ENCODE peak calls at places on chromosomes 4 and X, in eight cellular contexts. Y is thyroid gland, J is HCT116, P is body of pancreas, Q is PC-9, B is tibial artery, A is mammary epithelial cell, S is pancreas. M is an unnamed sample. For H3K4me1, the result is how much of the 10 kb centered on the place peaks cover.

GRCh38 chrX:14598330-14598729 is 69.0 kb downstream of the GLRA2 start:
- DNase-seq in S (no peak), Q (no peak), A (no peak), P (no peak), B (no peak), Y (no peak), J (no peak), M (no peak)

GRCh38 chr4:119025440-119025839 is 110.2 kb upstream of the MYOZ2 start:
- DNase-seq in Q (peak), S (no peak), A (peak), Y (peak), B (peak), P (no peak), J (peak), M (no peak)

GRCh38 chrX:40107291-40108083 is 9.7 kb upstream of the BCOR start:
- DNase-seq in P (peak), A (no peak), S (peak), Y (peak), Q (peak), B (no peak), J (peak), M (peak)

GRCh38 chr4:1090465-1091440 is 22.6 kb downstream of the RNF212 start:
- DNase-seq in P (no peak), A (no peak), S (no peak), B (no peak), Q (no peak), J (no peak), Y (no peak), M (no peak)

GRCh38 chr4:158998624-158999023 is 104.3 kb upstream of the RAPGEF2 start:
- DNase-seq in J (peak), Q (no peak), P (no peak), B (no peak), Y (no peak), S (no peak), A (peak), M (no peak)

GRCh38 chrX:72128881-72129280 is 2.8 kb downstream of the RTL5 start:
- DNase-seq in Q (no peak), P (no peak), S (no peak), J (no peak), Y (peak), B (no peak), A (no peak), M (peak)

GRCh38 chrX:24506082-24506481 is 41.0 kb downstream of the PDK3 start:
- DNase-seq in A (peak), Y (no peak), J (no peak), S (no peak), P (no peak), B (no peak), Q (peak), M (peak)

GRCh38 chr4:2269206-2269531 is 7.3 kb upstream of the MXD4 start:
- DNase-seq in Y (no peak), P (no peak), B (no peak), S (no peak), Q (no peak), A (no peak), J (no peak), M (no peak)

GRCh38 chr4:71449878-71450277 is 111.1 kb downstream of the SLC4A4 start:
- DNase-seq in A (no peak), Q (no peak), B (no peak), P (no peak), Y (no peak), S (no peak), J (no peak), M (peak)

GRCh38 chr4:2802618-2803531 is 10.0 kb downstream of the SH3BP2 start:
- DNase-seq in S (peak), B (no peak), Q (no peak), P (peak), A (no peak), Y (no peak), J (no peak), M (no peak)

GRCh38 chr4:53380221-53380620 is 2.8 kb downstream of the FIP1L1 start:
- DNase-seq in S (no peak), P (no peak), Y (no peak), Q (no peak), B (no peak), A (no peak), J (no peak), M (no peak)

GRCh38 chr4:2949782-2950125 is 13.5 kb downstream of the NOP14 start:
- DNase-seq in A (no peak), B (no peak), Q (no peak), S (no peak), Y (no peak), P (no peak), J (no peak), M (no peak)

GRCh38 chr4:122588453-122589238 is 32.2 kb downstream of the IL21 start:
- DNase-seq in A (no peak), Y (no peak), S (no peak), J (no peak), P (no peak), Q (no peak), B (no peak), M (no peak)

GRCh38 chr4:122584517-122584916 is 36.3 kb downstream of the IL21 start:
- DNase-seq in Y (no peak), S (no peak), J (no peak), Q (no peak), P (no peak), A (peak), B (no peak), M (no peak)

GRCh38 chrX:73913580-73913979 is 350.6 kb downstream of the CHIC1 start:
- DNase-seq in Q (no peak), P (no peak), B (no peak), J (no peak), S (no peak), A (peak), Y (no peak), M (peak)

GRCh38 chr4:79763486-79764075 is 309.4 kb downstream of the ANTXR2 start:
- DNase-seq in Y (no peak), B (no peak), P (no peak), J (no peak), Q (no peak), S (no peak), A (no peak), M (no peak)

GRCh38 chr4:168605411-168605810 is 108.6 kb downstream of the PALLD start:
- DNase-seq in Y (no peak), P (no peak), J (no peak), B (no peak), S (no peak), A (peak), Q (peak), M (no peak)

GRCh38 chr4:19026281-19026680 is 1004.7 kb upstream of the LCORL start:
- DNase-seq in Q (no peak), B (no peak), P (peak), A (peak), J (no peak), Y (peak), S (peak), M (no peak)

GRCh38 chr4:72340803-72341431 is 228.1 kb downstream of the ADAMTS3 start:
- DNase-seq in S (no peak), P (no peak), B (no peak), J (no peak), A (peak), Q (no peak), Y (no peak), M (no peak)

GRCh38 chr4:5874811-5875465 is 17.9 kb downstream of the CRMP1 start:
- DNase-seq in Y (no peak), B (no peak), Q (no peak), P (no peak), S (no peak), A (peak), J (no peak), M (no peak)

GRCh38 chr4:64617813-64618212 is 208.6 kb upstream of the TECRL start:
- DNase-seq in Q (no peak), A (peak), Y (no peak), S (no peak), P (no peak), J (no peak), B (no peak), M (no peak)

GRCh38 chr4:151604238-151604637 is 156.6 kb downstream of the GATB start:
- DNase-seq in B (no peak), S (no peak), P (no peak), J (no peak), Q (peak), A (no peak), Y (no peak), M (no peak)

GRCh38 chr4:110617095-110617494 is 5.8 kb downstream of the PITX2 start:
- DNase-seq in S (no peak), J (no peak), A (no peak), Q (no peak), Y (no peak), P (no peak), B (no peak), M (no peak)

GRCh38 chrX:97685753-97686152 is 802.0 kb downstream of the RPA4 start:
- DNase-seq in P (no peak), J (peak), Y (peak), B (no peak), Q (peak), S (no peak), A (peak), M (peak)

GRCh38 chrX:100995469-100995868 is 26.0 kb downstream of the ARL13A start:
- DNase-seq in Q (peak), B (no peak), P (no peak), A (peak), S (no peak), Y (no peak), J (peak), M (no peak)

GRCh38 chrX:46812445-46812844 is 24.4 kb upstream of the RP2 start:
- DNase-seq in A (no peak), Q (peak), B (no peak), S (no peak), Y (no peak), J (no peak), P (no peak), M (no peak)

GRCh38 chr4:121358473-121358872 is 22.3 kb downstream of the QRFPR start:
- DNase-seq in S (no peak), P (no peak), A (peak), J (peak), Y (no peak), Q (no peak), B (no peak), M (peak)

GRCh38 chrX:123339201-123339905 is 155.3 kb downstream of the GRIA3 start:
- DNase-seq in S (no peak), P (no peak), Q (no peak), J (no peak), B (no peak), Y (no peak), A (peak), M (no peak)

GRCh38 chr4:112514449-112515277 is 1.3 kb downstream of the NEUROG2 start:
- DNase-seq in Y (no peak), Q (no peak), A (no peak), J (no peak), B (no peak), S (no peak), P (no peak), M (no peak)

GRCh38 chrX:134764202-134764785 is 106.0 kb upstream of the PLAC1 start:
- DNase-seq in J (peak), S (no peak), Q (no peak), P (no peak), Y (no peak), A (peak), B (no peak), M (peak)

GRCh38 chr4:10179957-10180602 is 63.5 kb upstream of the WDR1 start:
- DNase-seq in S (no peak), B (no peak), A (no peak), Q (no peak), P (no peak), J (no peak), Y (no peak), M (no peak)

GRCh38 chrX:12611471-12611870 is 179.7 kb upstream of the PRPS2 start:
- DNase-seq in Y (no peak), S (no peak), B (no peak), J (no peak), Q (no peak), A (no peak), P (no peak), M (no peak)

GRCh38 chrX:25131055-25131454 is 115.3 kb upstream of the ARX start:
- DNase-seq in S (no peak), Q (no peak), P (no peak), J (no peak), A (peak), B (no peak), Y (no peak), M (no peak)

GRCh38 chr4:116870667-116871066 is 214.7 kb downstream of the TRAM1L1 start:
- DNase-seq in P (no peak), S (no peak), J (no peak), A (no peak), B (no peak), Q (no peak), Y (no peak), M (no peak)

GRCh38 chr4:1192493-1193205 is 20.3 kb upstream of the SPON2 start:
- DNase-seq in P (peak), Q (no peak), J (no peak), B (peak), Y (peak), S (peak), A (no peak), M (no peak)

GRCh38 chr4:180900781-180901180 is 1342.4 kb upstream of the TENM3 start:
- DNase-seq in Y (no peak), P (no peak), J (no peak), Q (no peak), S (no peak), B (no peak), A (peak), M (no peak)

GRCh38 chr4:180898305-180898704 is 1344.9 kb upstream of the TENM3 start:
- DNase-seq in A (no peak), Q (no peak), P (no peak), J (no peak), Y (no peak), S (no peak), B (no peak), M (no peak)
- H3K27ac ChIP-seq in A (no peak), Q (no peak), P (no peak), J (no peak), Y (no peak), S (no peak), B (no peak), M (no peak)

DNA sequence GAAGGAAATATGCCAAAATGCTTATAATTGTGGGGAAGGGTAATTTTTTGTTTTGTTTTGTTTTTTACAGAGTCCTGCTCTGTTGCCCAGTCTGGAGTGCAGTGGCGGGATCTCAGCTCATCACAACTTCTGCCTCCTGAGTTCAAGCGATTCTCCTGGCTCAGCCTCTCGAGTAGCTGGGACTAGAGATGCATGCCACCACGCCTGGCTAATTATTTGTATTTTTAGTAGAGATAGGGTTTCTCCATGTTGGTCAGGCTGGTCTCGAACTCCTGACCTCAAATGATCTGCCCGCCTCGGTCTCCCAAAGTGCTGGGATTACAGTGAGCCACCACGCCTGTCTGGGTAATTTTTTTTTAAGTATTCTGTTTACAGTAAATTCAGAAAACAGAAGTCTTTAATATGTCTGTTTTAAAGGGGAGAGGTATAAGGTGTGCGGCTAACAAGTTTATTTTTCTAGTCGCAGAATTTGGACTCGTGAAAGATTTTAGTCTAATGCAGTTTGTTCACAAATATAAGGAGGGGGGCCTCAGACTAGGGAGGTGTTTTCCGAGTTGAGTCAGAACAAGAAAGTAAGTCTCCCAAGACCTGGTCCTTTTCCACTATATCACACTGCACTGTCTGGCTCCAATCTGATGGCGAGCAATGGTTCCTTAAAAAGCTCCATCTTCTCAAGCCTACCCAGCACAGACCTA is 1.5 kb downstream of the ACSL1 start:
- DNase-seq in B (no peak), Q (no peak), P (no peak), S (no peak), J (no peak), Y (peak), A (peak), M (no peak)
- H3K4me1 ChIP-seq in B (under half), Q (under half), P (under half), S (under half), J (under half), Y (under half), A (under half), M (under half)

GRCh38 chr4:73341454-73341853 is 62.6 kb upstream of the ALB start:
- DNase-seq in S (peak), A (peak), Q (peak), J (peak), P (peak), B (no peak), Y (no peak), M (peak)
- TF ChIP-seq CTCF in S (peak), A (peak), Q (peak), J (peak), P (peak), B (no peak), Y (no peak), M (peak)

GRCh38 chrX:129934461-129934860 is 28.5 kb downstream of the UTP14A start:
- DNase-seq in S (no peak), Q (no peak), Y (no peak), A (no peak), J (no peak), P (no peak), B (no peak), M (no peak)

GRCh38 chrX:129932792-129933321 is 26.9 kb downstream of the UTP14A start:
- DNase-seq in Y (peak), A (no peak), B (no peak), S (no peak), P (no peak), J (no peak), Q (peak), M (no peak)

GRCh38 chrX:129932137-129932791 is 26.3 kb downstream of the UTP14A start:
- DNase-seq in B (peak), A (peak), J (peak), S (peak), Y (peak), Q (peak), P (peak), M (peak)

GRCh38 chrX:129934952-129935351 is 29.0 kb downstream of the UTP14A start:
- DNase-seq in B (no peak), P (no peak), Y (no peak), A (no peak), S (no peak), Q (no peak), J (no peak), M (no peak)

GRCh38 chrX:129933700-129934099 is 27.7 kb downstream of the UTP14A start:
- DNase-seq in P (no peak), Q (no peak), Y (no peak), J (no peak), B (no peak), A (no peak), S (no peak), M (no peak)
- H3K27ac ChIP-seq in P (no peak), Q (no peak), Y (no peak), J (no peak), B (no peak), A (no peak), S (no peak), M (no peak)

DNA sequence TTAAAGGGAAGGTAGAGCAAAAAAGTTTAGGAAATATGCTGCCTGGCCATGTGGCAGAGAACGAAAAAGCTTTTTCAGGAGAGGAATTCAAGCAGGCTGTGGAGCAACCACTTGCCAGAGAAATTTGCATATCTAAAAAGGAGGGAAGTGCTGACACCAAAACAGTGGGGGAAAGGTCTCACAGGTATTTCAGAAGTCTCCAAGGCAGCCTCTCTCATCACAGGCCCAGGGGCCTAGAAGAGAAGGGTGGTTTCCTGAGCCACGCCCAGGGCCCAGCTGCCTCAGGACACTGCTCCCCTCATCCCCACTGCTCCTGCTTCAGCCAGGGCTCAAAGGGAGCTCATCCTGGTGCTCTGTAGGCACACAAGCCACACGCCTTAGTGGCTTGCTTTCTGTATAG is 29.9 kb upstream of the STS start:
- DNase-seq in B (no peak), Y (no peak), Q (no peak), A (no peak), P (no peak), S (no peak), J (no peak), M (no peak)
- H3K4me1 ChIP-seq in B (under half), Y (under half), Q (half or more), A (under half), P (under half), S (under half), J (under half), M (under half)

M was measured in cardiac muscle cell.